ENCODE peak calls at places on chromosomes 13 and 19, in eight cellular contexts. E is hepatocyte, N is nephron progenitor cell, Q is lower lobe of right lung, V is endothelial cell, I is stomach, S is osteocyte, T is glutamatergic neuron. G is an unnamed sample.
A peak's percentile ranks its signal among the peaks of the same experiment; 100 is the strongest.

GRCh38 chr13:98598043-98598442 is 21.1 kb upstream of the STK24 start:
- DNase-seq in T (no peak), N (no peak), E (no peak), Q (no peak), V (no peak), I (no peak), S (no peak), G (no peak)

GRCh38 chr19:38079926-38080380 is 144.1 kb downstream of the DPF1 start:
- DNase-seq in N (no peak), I (peak; percentile 29), T (no peak), Q (no peak), V (no peak), E (no peak), S (no peak), G (peak; percentile 86)

GRCh38 chr13:51501592-51502205 is 48.9 kb upstream of the INTS6 start:
- DNase-seq in I (no peak), V (no peak), T (no peak), E (no peak), N (no peak), S (no peak), Q (no peak), G (no peak)

GRCh38 chr19:53808710-53809125 is 15.4 kb downstream of the NLRP12 start:
- DNase-seq in Q (no peak), S (no peak), N (no peak), E (peak; percentile 45), I (no peak), V (peak; percentile 40), T (no peak), G (no peak)

GRCh38 chr13:30125422-30126073 is 181.8 kb downstream of the KATNAL1 start:
- DNase-seq in N (no peak), V (no peak), E (peak; percentile 82), Q (no peak), T (no peak), S (no peak), I (peak; percentile 58), G (no peak)

GRCh38 chr19:4089400-4089908 is 22.8 kb upstream of the ZBTB7A start:
- DNase-seq in Q (peak; percentile 78), E (no peak), N (no peak), S (peak; percentile 80), V (no peak), I (no peak), T (no peak), G (peak; percentile 87)

GRCh38 chr13:99062593-99062992 is 84.7 kb upstream of the DOCK9 start:
- DNase-seq in N (no peak), E (no peak), I (no peak), S (no peak), V (peak; percentile 55), Q (no peak), T (no peak), G (no peak)

GRCh38 chr13:106311004-106311403 is 224.5 kb downstream of the EFNB2 start:
- DNase-seq in N (no peak), E (no peak), V (no peak), I (no peak), S (no peak), Q (no peak), T (no peak), G (no peak)

GRCh38 chr19:48965806-48966540 is 864 bp downstream of the FTL start:
- DNase-seq in S (peak; percentile 90), E (peak; percentile 88), T (peak; percentile 91), V (peak; percentile 80), Q (peak; percentile 93), N (peak; percentile 86), I (peak; percentile 87), G (peak; percentile 79)

GRCh38 chr19:2494084-2494446 is 18.1 kb downstream of the GADD45B start:
- DNase-seq in Q (no peak), T (no peak), I (no peak), V (no peak), E (peak; percentile 49), S (no peak), N (no peak), G (no peak)

GRCh38 chr19:53945441-53945840 is 17.3 kb upstream of the CACNG8 start:
- DNase-seq in E (no peak), S (no peak), I (no peak), N (no peak), V (peak; percentile 31), Q (no peak), T (peak; percentile 58), G (no peak)

GRCh38 chr19:58491393-58491792 is 15.2 kb downstream of the ZNF446 start:
- DNase-seq in I (no peak), V (no peak), Q (no peak), E (no peak), S (no peak), T (no peak), N (no peak), G (no peak)

GRCh38 chr19:42412223-42412622 is 15.0 kb downstream of the LIPE start:
- DNase-seq in I (no peak), S (no peak), Q (peak; percentile 30), T (peak; percentile 61), E (peak; percentile 38), N (peak; percentile 65), V (no peak), G (no peak)

GRCh38 chr13:99956473-99957349 is 14.9 kb downstream of the ZIC5 start:
- DNase-seq in N (peak; percentile 44), I (no peak), Q (no peak), V (peak; percentile 27), S (no peak), T (no peak), E (no peak), G (no peak)

GRCh38 chr13:99605417-99606321 is 104.4 kb downstream of the TM9SF2 start:
- DNase-seq in S (no peak), T (peak; percentile 44), E (peak; percentile 73), I (peak; percentile 50), Q (peak; percentile 55), V (peak; percentile 46), N (peak; percentile 29), G (peak; percentile 69)

GRCh38 chr13:99382428-99383133 is 75.4 kb upstream of the GPR183 start:
- DNase-seq in I (no peak), S (peak; percentile 70), V (no peak), Q (no peak), N (no peak), T (no peak), E (no peak), G (no peak)

GRCh38 chr13:41179593-41180250 is 14.6 kb downstream of the KBTBD7 start:
- DNase-seq in T (no peak), S (no peak), I (no peak), E (no peak), Q (no peak), V (no peak), N (no peak), G (no peak)

GRCh38 chr19:38385057-38385803 is 2.6 kb downstream of the GGN start:
- DNase-seq in S (no peak), N (no peak), I (no peak), Q (no peak), T (peak; percentile 29), V (no peak), E (no peak), G (no peak)

GRCh38 chr13:23679214-23679613 is 109.0 kb downstream of the TNFRSF19 start:
- DNase-seq in N (no peak), E (no peak), I (no peak), Q (no peak), S (no peak), T (no peak), V (no peak), G (no peak)

GRCh38 chr13:113967729-113968462 is 6.0 kb downstream of the C13orf46 start:
- DNase-seq in V (no peak), T (no peak), N (no peak), E (no peak), S (no peak), Q (peak; percentile 26), I (no peak), G (no peak)

GRCh38 chr19:53772943-53773342 is 51.2 kb downstream of the NLRP12 start:
- DNase-seq in S (no peak), I (peak; percentile 44), V (peak; percentile 67), N (peak; percentile 73), Q (peak; percentile 24), E (peak; percentile 83), T (peak; percentile 63), G (no peak)

GRCh38 chr19:47417107-47417745 is 2.1 kb downstream of the MEIS3 start:
- DNase-seq in V (no peak), N (peak; percentile 29), Q (peak; percentile 30), I (no peak), T (no peak), E (no peak), S (no peak), G (no peak)

GRCh38 chr13:49241296-49241695 is 6.4 kb upstream of the CDADC1 start:
- DNase-seq in N (no peak), E (no peak), S (no peak), Q (no peak), T (no peak), I (no peak), V (no peak), G (no peak)

GRCh38 chr19:18514800-18515682 is 6.8 kb downstream of the ELL start:
- DNase-seq in I (peak; percentile 71), Q (peak; percentile 87), E (peak; percentile 92), S (no peak), N (no peak), V (no peak), T (no peak), G (no peak)

GRCh38 chr19:5593963-5594255 is 26.2 kb upstream of the TINCR start:
- DNase-seq in E (no peak), S (no peak), V (no peak), Q (no peak), I (no peak), T (no peak), N (no peak), G (no peak)
- TF ChIP-seq CTCF in E (no peak), S (no peak), V (no peak), Q (no peak), I (no peak), T (no peak), N (no peak), G (no peak)

GRCh38 chr19:8827277-8827676 is 4.8 kb downstream of the ZNF558 start:
- DNase-seq in S (peak; percentile 11), E (no peak), Q (no peak), V (no peak), I (no peak), T (no peak), N (no peak), G (no peak)
- TF ChIP-seq CTCF in S (no peak), E (no peak), Q (no peak), V (no peak), I (no peak), T (no peak), N (no peak), G (no peak)

DNA sequence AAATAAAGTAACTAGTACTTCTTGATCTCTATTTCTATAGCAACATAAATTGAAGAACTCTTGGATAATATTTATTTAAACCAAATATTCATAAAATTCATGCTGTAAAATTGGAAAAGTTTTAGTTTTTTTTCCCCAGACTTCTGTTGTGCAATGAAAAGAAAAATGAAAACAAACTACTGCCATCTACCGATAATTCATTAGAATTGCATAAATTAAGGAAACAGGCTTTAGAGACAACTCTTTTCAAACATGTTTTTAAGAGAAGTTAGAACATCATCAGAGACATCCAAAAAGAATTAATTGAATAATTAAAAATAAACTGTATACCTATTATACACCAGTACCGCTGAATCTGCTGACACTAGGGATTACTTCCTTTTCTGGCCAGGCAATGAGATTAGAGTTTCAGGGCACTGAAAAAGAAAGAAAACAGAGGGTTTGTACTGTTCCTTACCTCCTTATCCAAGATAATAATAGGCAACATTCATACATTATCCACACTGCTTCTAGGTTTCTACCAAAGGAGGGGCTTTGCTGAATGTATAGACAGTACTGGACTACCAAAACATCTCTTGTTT is 4.9 kb downstream of the CCDC122 start:
- DNase-seq in V (no peak), N (no peak), I (no peak), T (no peak), S (no peak), E (no peak), Q (no peak), G (no peak)
- TF ChIP-seq CTCF in V (peak; percentile 72), N (peak; percentile 59), I (no peak), T (peak; percentile 68), S (peak; percentile 64), E (peak; percentile 70), Q (peak; percentile 61), G (peak; percentile 22)

GRCh38 chr19:13847033-13847899 is 29.7 kb upstream of the NANOS3 start:
- DNase-seq in E (peak; percentile 98), T (peak; percentile 86), V (peak; percentile 91), N (peak; percentile 92), Q (peak; percentile 95), S (peak; percentile 98), I (peak; percentile 90), G (peak; percentile 85)
- TF ChIP-seq CTCF in E (no peak), T (peak; percentile 29), V (peak; percentile 20), N (no peak), Q (peak; percentile 36), S (no peak), I (no peak), G (no peak)